ENCODE peak calls at places on chromosomes 11 and 22, in seven cellular contexts. A is mesendoderm, J is prostate gland, G is AG04450, C is fibroblast of mammary gland, Z is uterus, Q is psoas muscle. F is an unnamed sample.

GRCh38 chr22:49021926-49022815 is 805.5 kb downstream of the BRD1 start:
- DNase-seq in A (no peak), J (no peak), G (no peak), C (no peak), Z (no peak), Q (no peak), F (no peak)

GRCh38 chr11:57368106-57368826 is 12.7 kb downstream of the PRG3 start:
- DNase-seq in A (no peak), J (no peak), G (no peak), C (no peak), Z (no peak), Q (no peak), F (no peak)

GRCh38 chr22:43582394-43582793 is 170.6 kb downstream of the MPPED1 start:
- DNase-seq in A (no peak), J (no peak), G (no peak), C (no peak), Z (no peak), Q (no peak), F (no peak)

GRCh38 chr11:101867951-101868350 is 46.9 kb upstream of the CEP126 start:
- DNase-seq in A (no peak), J (no peak), G (no peak), C (no peak), Z (no peak), Q (no peak), F (no peak)

GRCh38 chr22:38412435-38413084 is 42.4 kb downstream of the KCNJ4 start:
- DNase-seq in A (no peak), J (no peak), G (no peak), C (no peak), Z (peak), Q (no peak), F (no peak)

GRCh38 chr11:2562181-2562581 is 117.4 kb downstream of the KCNQ1 start:
- DNase-seq in A (no peak), J (no peak), G (no peak), C (no peak), Z (no peak), Q (peak), F (no peak)

GRCh38 chr11:9726313-9727022 is 62.6 kb downstream of the SWAP70 start:
- DNase-seq in A (no peak), J (no peak), G (peak), C (peak), Z (no peak), Q (no peak), F (no peak)

GRCh38 chr11:72591785-72592490 is 82.3 kb downstream of the PDE2A start:
- DNase-seq in A (no peak), J (no peak), G (no peak), C (no peak), Z (no peak), Q (no peak), F (no peak)

GRCh38 chr11:19199037-19199436 is 2.7 kb downstream of the CSRP3 start:
- DNase-seq in A (no peak), J (no peak), G (no peak), C (no peak), Z (no peak), Q (no peak), F (no peak)

GRCh38 chr11:64787526-64788320 is 9.4 kb upstream of the SF1 start:
- DNase-seq in A (peak), J (peak), G (no peak), C (peak), Z (peak), Q (peak), F (no peak)

GRCh38 chr11:123560001-123560400 is 94.4 kb downstream of the SCN3B start:
- DNase-seq in A (no peak), J (no peak), G (peak), C (peak), Z (peak), Q (peak), F (peak)
- H3K4me3 ChIP-seq in A (no peak), J (peak), G (peak), C (peak), Z (peak), Q (peak), F (peak)

DNA sequence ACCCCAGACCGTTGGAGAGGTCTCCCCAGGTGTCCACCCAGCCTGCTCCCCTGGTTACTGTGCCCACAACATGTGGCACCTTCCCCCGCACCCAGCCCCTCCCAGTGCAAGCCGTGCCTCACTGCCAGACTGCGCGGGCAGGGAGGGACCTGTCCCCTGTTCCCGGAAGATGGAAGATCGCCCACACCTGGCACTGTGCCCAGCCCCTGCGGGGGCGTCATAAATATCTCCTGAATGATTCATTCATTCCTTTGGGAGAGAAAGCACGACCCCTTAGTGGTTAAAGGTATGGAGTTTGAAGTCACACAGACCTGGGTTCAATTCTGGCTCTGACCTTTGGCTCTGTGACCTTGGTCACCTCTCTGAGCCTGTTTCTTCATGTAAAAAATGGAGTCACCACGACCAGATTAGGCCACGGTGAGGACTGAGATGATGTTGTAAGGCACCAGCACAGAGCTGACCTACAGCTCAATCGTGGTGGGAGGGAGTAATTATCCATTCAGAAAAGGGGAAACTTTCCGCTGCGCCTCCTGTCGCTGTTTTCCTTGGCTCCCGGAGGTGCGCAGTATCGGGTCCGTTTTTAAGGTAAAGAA is 497 bp upstream of the SYT12 start:
- DNase-seq in A (no peak), J (peak), G (peak), C (peak), Z (peak), Q (peak), F (no peak)
- H3K4me3 ChIP-seq in A (no peak), J (peak), G (peak), C (no peak), Z (peak), Q (peak), F (no peak)

DNA sequence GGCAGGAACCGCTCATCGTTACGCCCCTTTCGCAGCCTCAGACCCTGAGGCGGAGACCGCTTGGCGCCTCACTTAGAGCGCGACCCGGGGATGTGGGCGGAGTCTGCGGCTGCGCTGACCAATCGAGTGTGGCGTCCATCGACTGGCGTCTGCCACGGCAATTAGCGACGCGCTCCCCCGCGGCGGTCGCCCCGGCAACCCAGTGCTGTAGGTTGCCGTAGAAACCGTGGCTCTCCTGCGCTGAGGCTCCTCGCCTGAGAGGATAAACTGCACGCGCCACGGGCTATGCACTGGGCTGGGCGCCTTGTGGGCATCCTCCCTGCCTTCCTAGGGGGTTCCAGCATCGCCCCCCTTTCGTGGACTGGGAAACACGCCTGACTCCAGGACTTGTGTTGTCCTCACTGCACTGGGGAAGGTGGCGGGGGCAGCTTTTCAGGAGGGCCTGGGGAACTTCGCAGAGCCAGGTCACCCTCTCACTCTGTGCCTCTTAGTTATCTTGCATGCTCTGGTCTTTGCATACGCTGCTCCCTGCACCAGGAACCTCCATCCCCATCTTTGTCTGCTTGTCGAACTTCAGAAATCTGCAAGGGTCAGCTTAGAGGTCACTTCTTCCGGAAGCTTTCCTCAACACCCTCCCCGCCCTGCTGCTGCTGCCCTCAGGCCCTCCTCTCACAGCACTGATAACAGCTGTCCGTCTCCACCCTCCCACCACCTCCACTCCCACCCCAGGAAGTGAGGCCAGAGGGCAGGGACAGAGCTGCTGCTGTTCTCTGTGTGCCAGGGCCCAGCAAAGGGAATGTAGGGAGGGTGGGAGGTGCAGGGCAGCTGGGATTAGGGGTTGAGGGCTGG is 539 bp upstream of the P2RX6 start:
- DNase-seq in A (peak), J (peak), G (peak), C (peak), Z (peak), Q (peak), F (peak)
- H3K4me3 ChIP-seq in A (no peak), J (peak), G (peak), C (peak), Z (peak), Q (peak), F (peak)

DNA sequence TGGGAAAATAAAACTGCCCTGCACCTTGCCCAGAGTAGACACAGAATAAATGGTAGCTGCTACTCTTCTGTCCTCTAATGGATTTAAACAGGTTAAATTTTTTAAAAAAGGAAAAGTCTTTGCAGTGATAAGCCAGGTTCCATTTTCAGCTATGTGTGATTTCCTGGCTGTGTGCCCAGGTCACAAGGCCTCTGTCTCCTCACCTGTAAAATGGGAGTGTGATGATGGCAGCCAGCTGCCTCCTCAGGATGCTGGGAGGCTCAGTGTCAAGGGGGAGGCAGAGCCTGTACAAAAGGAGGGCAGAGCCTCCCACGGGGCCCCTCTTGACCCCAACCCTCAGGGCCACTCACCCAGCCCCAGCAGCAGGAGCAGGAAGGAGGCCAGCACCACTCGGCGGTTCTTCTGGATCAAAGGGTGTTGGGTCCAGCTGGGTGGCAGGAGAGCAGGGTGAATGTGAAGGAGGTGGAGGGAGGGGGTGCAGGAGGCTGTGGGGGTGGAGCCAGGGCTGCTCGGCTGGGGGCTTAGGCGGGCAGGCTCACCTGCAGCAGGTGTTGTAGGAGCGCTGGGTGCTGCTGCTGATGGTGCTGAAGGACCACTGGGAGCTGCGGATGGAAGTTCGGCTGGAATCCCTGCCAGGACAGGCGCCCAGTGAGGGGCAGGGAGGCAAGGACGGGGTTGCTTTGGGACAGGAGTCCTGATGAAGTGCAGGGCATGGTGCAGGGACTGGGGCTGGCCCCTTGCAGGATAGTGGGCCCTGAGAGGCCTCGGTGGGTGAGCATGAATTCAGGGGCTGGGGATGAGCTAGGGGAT is 1.9 kb downstream of the TMEM134 start:
- DNase-seq in A (no peak), J (no peak), G (no peak), C (no peak), Z (no peak), Q (no peak), F (no peak)
- H3K4me3 ChIP-seq in A (no peak), J (peak), G (no peak), C (no peak), Z (no peak), Q (no peak), F (no peak)

GRCh38 chr11:120065876-120066275 is 72.0 kb downstream of the TRIM29 start:
- DNase-seq in A (no peak), J (no peak), G (no peak), C (no peak), Z (no peak), Q (no peak), F (no peak)

GRCh38 chr11:120064341-120064740 is 73.6 kb downstream of the TRIM29 start:
- DNase-seq in A (no peak), J (no peak), G (no peak), C (no peak), Z (no peak), Q (no peak), F (no peak)

GRCh38 chr11:120066738-120067303 is 71.1 kb downstream of the TRIM29 start:
- DNase-seq in A (no peak), J (no peak), G (no peak), C (no peak), Z (no peak), Q (no peak), F (no peak)

GRCh38 chr11:120063686-120064340 is 74.1 kb downstream of the TRIM29 start:
- DNase-seq in A (no peak), J (no peak), G (no peak), C (no peak), Z (no peak), Q (no peak), F (no peak)

GRCh38 chr11:120065176-120065575 is 72.7 kb downstream of the TRIM29 start:
- DNase-seq in A (no peak), J (no peak), G (no peak), C (no peak), Z (no peak), Q (no peak), F (no peak)
- H3K4me3 ChIP-seq in A (no peak), J (no peak), G (no peak), C (no peak), Z (no peak), Q (no peak), F (no peak)

GRCh38 chr11:76671626-76672309 is 1.2 kb upstream of the LRRC32 start:
- DNase-seq in A (no peak), J (no peak), G (no peak), C (no peak), Z (no peak), Q (no peak), F (no peak)

GRCh38 chr11:76669901-76670474 is 559 bp downstream of the LRRC32 start:
- DNase-seq in A (no peak), J (no peak), G (peak), C (peak), Z (peak), Q (peak), F (peak)

GRCh38 chr11:76670475-76671235 is at the start of gene LRRC32:
- DNase-seq in A (peak), J (no peak), G (no peak), C (no peak), Z (peak), Q (peak), F (no peak)

GRCh38 chr11:76672431-76673163 is 2.0 kb upstream of the LRRC32 start:
- DNase-seq in A (no peak), J (no peak), G (no peak), C (no peak), Z (no peak), Q (no peak), F (no peak)

DNA sequence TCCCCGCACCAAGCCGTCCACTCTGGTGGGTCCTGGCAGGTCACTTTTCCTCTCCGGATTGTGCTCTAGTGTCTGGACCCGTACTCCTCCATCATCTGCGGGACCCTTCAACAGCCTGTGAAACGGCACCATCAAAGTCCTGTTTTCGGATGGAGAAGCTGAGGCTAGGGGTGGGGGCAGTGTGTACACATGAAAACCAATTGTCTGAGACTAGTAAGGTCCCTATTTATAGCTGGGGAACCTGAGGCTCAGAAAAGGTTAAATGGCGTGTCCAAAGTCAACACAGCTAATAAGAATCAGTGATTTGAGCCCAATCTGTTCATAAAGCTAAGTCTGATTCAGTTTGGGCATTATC is 666 bp upstream of the LRRC32 start:
- DNase-seq in A (no peak), J (no peak), G (no peak), C (no peak), Z (no peak), Q (no peak), F (no peak)
- H3K4me3 ChIP-seq in A (peak), J (peak), G (peak), C (peak), Z (peak), Q (peak), F (peak)

DNA sequence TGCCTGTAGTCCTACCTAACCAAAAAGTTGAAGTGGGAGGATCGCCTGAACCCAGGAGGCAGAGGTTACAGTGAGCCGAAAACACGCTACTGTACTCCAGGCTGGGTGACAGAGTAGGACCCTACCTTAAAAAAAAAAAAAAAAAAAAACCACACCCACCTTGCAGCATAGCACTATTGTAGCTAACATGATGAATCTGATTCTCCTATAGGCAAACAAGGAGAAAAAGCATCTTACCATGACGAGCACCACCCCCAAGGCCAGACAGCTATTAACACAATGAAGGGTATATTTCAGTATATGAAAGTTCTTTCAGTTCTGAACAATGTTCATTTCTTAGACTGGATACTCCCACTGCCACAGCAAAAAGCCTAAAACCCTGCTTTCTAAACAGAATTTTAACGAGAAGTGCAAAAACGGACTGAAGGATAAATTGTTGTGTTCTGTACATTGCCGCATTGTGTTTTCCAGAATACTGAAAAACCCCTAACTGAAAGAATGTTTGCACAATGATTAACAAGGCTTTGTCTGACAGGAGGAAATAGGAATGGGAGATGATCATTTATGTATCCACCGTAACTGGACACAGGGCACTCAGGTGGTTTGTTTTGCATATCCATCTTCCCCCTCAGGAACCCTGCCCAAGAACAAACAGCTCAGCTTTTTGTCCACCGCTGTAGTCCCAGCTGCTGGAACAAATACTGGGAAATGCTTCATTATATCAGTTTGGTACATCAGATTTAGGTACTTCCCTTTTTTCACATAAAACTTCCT is 8.9 kb downstream of the PISD start:
- DNase-seq in A (no peak), J (no peak), G (no peak), C (no peak), Z (no peak), Q (no peak), F (no peak)
- H3K4me3 ChIP-seq in A (no peak), J (no peak), G (no peak), C (no peak), Z (no peak), Q (no peak), F (no peak)

F was measured in BJ.